ENCODE peak calls at places on chromosomes 12 and 14, in nine cellular contexts. O is heart left ventricle, N is A549, Q is spleen, J is IMR-90, Z is HCT116, K is sigmoid colon, T is transverse colon, Y is esophagus muscularis mucosa. V is an unnamed sample.

GRCh38 chr12:32444895-32445294 is 45.5 kb downstream of the FGD4 start:
- DNase-seq in O (no peak), Z (peak), Q (no peak), T (no peak), Y (no peak), K (no peak), N (peak), J (peak), V (no peak)

GRCh38 chr12:83537428-83538053 is 850.8 kb downstream of the TMTC2 start:
- DNase-seq in Y (no peak), N (no peak), O (no peak), K (no peak), Q (no peak), T (no peak), J (no peak), Z (no peak), V (no peak)

GRCh38 chr12:100375023-100375737 is 18.3 kb downstream of the SLC17A8 start:
- DNase-seq in Q (no peak), T (peak), O (peak), K (peak), J (peak), Z (no peak), N (no peak), Y (peak), V (no peak)

GRCh38 chr12:119444462-119445044 is 110.0 kb downstream of the CCDC60 start:
- DNase-seq in O (peak), Q (no peak), Y (no peak), Z (peak), T (peak), J (no peak), K (no peak), N (peak), V (peak)

GRCh38 chr12:18998343-18999270 is 130.9 kb upstream of the PLEKHA5 start:
- DNase-seq in N (peak), T (no peak), Q (no peak), Y (no peak), Z (no peak), O (no peak), J (peak), K (no peak), V (no peak)

GRCh38 chr14:50088731-50089130 is 27.6 kb downstream of the VCPKMT start:
- DNase-seq in Q (no peak), J (no peak), T (no peak), Y (no peak), O (no peak), N (no peak), K (no peak), Z (no peak), V (no peak)

GRCh38 chr14:61296707-61297502 is 15.8 kb upstream of the TMEM30B start:
- DNase-seq in N (peak), K (no peak), Q (no peak), Z (peak), Y (peak), O (no peak), T (no peak), J (peak), V (peak)

GRCh38 chr12:113109872-113110623 is 25.5 kb downstream of the RASAL1 start:
- DNase-seq in Z (no peak), K (no peak), J (no peak), O (no peak), Y (no peak), N (no peak), Q (no peak), T (no peak), V (no peak)

GRCh38 chr12:46585854-46586621 is 213.5 kb upstream of the SLC38A2 start:
- DNase-seq in Y (no peak), O (no peak), Z (peak), K (no peak), J (peak), Q (no peak), N (peak), T (peak), V (no peak)

GRCh38 chr12:131468206-131468605 is 242.7 kb upstream of the SFSWAP start:
- DNase-seq in Y (no peak), O (no peak), J (no peak), N (no peak), K (no peak), Q (peak), Z (no peak), T (no peak), V (no peak)

GRCh38 chr14:80146941-80147340 is 64.4 kb downstream of the DIO2 start:
- DNase-seq in T (no peak), Z (no peak), Y (no peak), N (no peak), O (no peak), K (no peak), J (no peak), Q (no peak), V (no peak)

DNA sequence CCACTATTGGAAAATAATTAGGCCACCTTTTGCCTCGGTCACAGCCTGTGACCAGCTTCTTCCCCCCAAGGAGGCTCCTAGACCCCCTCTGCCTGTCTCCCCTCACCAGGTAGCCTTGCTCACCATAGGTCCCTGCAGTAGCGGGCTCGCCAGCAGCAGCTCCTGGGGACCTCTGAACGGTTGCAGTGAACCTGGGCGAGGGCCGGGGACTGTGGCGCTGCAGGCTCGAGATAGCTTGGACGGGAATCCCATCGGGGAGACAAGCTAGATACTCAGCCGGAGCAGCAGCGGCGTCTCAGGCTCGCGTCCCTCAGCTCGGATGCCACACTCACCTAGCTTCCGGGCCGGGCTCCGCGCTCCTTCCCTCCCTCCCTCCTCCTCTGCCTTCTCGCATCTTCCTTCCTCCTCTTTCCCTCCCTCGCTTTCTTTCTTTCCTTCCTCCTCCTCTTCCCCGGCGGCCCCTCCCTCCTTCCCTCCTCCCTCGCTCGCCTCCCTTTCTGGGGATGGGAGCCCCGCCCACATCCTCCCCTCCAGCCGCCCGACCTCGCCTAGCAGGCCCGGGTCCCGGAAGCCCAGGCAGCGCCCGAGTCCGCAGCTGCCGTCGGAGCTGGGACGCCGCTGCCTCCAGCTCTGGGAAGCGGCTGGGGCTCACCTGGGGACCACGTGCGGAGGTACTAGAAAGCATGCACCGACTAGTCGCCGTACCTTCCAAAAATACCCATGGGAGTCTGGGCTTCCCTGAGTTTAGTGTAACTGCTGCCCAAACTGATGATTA is at the start of gene BMP4:
- DNase-seq in J (peak), O (peak), Z (peak), T (peak), Q (peak), Y (no peak), K (peak), N (peak), V (no peak)
- TF ChIP-seq POLR2A in J (no peak), O (peak), Z (peak), T (peak), Q (no peak), Y (no peak), K (peak), N (peak), V (no peak)

DNA sequence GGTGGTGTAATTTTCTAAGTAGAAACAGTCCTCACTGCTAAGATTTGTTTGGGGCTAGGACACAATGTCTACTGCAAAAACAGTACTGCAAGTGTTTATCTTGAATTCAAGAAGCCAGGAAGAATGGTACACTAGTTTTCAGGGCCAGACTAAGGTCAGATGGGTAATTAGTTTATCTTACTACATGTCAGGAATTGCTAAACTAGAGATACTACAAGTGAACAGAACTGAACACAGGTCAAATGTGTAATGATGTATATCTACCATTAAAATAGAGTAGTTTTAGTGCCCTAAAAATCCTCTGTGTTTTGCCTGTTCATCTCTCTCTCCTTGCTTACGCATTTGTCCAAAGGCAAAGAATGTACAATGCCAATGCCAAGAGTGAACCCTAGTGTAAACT is 2.3 kb upstream of the RPL41 start:
- DNase-seq in K (no peak), Q (no peak), Z (no peak), J (no peak), T (no peak), O (no peak), Y (no peak), N (no peak), V (no peak)
- TF ChIP-seq POLR2A in K (no peak), Q (no peak), Z (no peak), J (no peak), T (no peak), O (no peak), Y (no peak), N (no peak), V (no peak)

GRCh38 chr14:58272589-58273372 is 25.6 kb upstream of the ARID4A start:
- DNase-seq in Q (no peak), K (no peak), J (peak), O (peak), Y (no peak), Z (no peak), N (peak), T (no peak), V (peak)
- TF ChIP-seq POLR2A in Q (no peak), K (no peak), J (no peak), O (no peak), Y (no peak), Z (no peak), N (no peak), T (no peak), V (no peak)

DNA sequence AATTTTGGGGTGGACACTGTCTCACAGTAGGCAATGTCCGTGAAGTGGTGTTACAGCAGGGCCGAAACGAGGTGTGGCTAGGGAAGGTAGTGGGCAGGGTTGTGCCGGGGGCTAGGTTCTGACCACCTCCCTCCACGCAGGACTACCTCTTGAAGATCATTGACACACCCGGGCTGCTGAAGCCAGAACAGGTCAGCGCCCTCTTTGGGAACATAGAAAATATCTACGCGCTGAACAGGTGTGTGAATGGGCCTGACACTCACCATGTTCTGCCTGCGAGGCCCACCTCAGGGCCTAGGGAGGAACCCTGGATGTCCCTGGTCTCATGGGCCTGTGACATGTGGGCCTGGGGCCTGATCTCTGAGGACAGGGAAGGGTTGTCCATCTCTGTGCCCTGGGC is 24.6 kb downstream of the PLEKHG3 start:
- DNase-seq in K (peak), N (no peak), T (no peak), Q (peak), Y (no peak), O (no peak), Z (no peak), J (no peak), V (no peak)
- TF ChIP-seq POLR2A in K (no peak), N (no peak), T (no peak), Q (no peak), Y (no peak), O (no peak), Z (no peak), J (no peak), V (no peak)

GRCh38 chr12:53492830-53493609 is 6.2 kb downstream of the MAP3K12 start:
- DNase-seq in Y (peak), K (peak), O (peak), J (peak), Z (peak), Q (peak), N (peak), T (peak), V (peak)
- TF ChIP-seq POLR2A in Y (no peak), K (peak), O (peak), J (no peak), Z (no peak), Q (peak), N (peak), T (peak), V (peak)

DNA sequence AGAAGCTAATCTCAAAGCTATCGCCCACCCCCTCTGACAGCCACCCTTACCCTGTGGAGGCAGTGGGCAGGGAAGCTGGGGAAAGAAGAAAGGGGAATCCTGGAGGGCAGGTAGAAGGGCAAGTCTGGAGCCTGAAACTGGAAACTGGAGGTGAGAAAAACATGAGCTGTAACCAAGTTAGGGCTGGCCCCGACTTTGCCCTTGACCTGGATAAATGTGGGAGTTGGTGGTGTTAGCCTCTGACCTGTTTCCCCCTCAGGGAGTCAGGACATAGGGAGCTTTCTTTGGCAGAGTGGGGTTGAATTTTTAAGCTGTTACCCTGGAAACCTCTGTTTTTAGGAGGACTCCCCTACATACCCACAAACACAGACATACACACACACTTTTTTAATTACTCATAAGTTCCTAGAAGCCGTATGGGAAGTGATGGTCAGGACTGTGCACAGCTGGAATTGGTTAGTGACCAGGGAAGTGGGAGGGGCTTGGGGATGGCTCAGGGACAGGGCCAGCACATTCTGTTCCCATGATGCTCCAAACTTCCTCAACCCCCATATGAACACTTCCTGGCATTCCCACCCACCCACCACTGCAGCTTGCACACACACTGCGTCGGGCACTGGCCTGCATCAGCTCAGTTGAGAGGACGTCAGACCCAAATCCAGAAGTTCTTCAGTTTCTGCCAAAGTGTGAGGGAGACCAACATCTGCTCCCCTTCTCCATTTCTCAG is 5.0 kb upstream of the MMP19 start:
- DNase-seq in J (peak), N (peak), Q (peak), Y (peak), Z (no peak), T (peak), K (peak), O (peak), V (no peak)
- TF ChIP-seq POLR2A in J (peak), N (no peak), Q (peak), Y (peak), Z (no peak), T (peak), K (peak), O (peak), V (no peak)

DNA sequence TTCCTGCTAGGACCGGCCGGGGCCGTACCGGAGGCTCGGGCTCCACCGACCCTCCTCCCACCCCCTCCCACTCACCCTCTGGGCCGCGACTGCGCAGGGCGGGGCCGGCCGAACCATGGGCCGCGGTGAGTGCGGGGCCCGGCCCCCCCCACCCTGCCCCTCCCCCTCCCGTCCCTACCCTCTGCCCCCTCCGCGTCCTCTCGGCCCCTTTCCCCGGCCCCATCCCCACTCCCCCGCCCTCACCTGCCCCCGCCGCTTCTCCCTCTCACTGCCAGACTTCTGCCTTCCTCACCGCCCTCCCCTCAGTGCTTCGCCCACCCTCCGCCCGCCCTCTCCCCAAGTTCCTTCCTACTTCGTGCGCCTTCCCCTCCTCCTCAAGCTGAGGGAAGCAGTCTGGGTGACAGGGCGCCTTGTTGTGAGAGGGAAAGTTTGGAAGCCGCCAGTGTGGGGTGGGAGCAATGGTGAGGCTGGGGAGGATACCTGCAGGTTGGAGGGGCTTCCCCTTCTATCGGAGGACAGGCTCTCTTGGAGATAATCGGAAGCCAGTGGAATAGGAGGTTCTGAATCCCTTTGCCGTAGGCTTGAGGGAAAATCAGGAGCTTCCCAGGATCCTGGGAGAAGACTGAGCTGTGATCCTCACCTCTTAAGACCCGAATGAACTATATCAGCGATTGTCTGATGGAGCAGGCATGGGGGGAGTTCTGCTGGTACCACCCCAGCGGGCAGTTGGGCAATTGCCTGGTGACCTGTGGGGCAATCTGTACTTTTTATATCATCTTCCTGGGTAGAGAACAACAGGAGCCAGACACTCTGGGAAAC is 472 bp downstream of the MBD6 start:
- DNase-seq in Y (peak), N (peak), O (peak), T (peak), Q (peak), K (peak), J (peak), Z (no peak), V (peak)
- TF ChIP-seq POLR2A in Y (no peak), N (peak), O (peak), T (peak), Q (peak), K (no peak), J (no peak), Z (no peak), V (peak)

V was measured in erythroblast.